ENCODE peak calls at places on chromosomes 6 and 20, in seven cellular contexts. B is NCI-H1417; C is GM12865; K is activated T-helper 1 cell treated with anti-CD3 and anti-CD28 coated beads, Interleukin-12 subunit alpha, Interleukin-12 subunit beta, Interleukin-2, Interleukin-4 antibody, amounts not matched to agents 30 ng/mL and 10 ng/mL and 1 ng/mL, durations not matched to agents 14 hours and 24 hours and 36 hours; A is lower leg skin; L is K562; V is stimulated activated CD4-positive, alpha-beta T cell treated with anti-CD3 and anti-CD28 coated beads, Interleukin-12 subunit alpha, Interleukin-12 subunit beta, amount 100 ng/mL, for 4 hours. N is an unnamed sample.

GRCh38 chr6:25177629-25178028 is 101.5 kb upstream of the CARMIL1 start:
- DNase-seq in B (no peak), C (no peak), K (no peak), A (no peak), L (no peak), V (no peak), N (no peak)

GRCh38 chr6:153849072-153849759 is 189.8 kb upstream of the OPRM1 start:
- DNase-seq in B (no peak), C (no peak), K (no peak), A (no peak), L (no peak), V (no peak), N (no peak)

GRCh38 chr6:153727910-153728309 is 311.1 kb upstream of the OPRM1 start:
- DNase-seq in B (no peak), C (no peak), K (no peak), A (no peak), L (no peak), V (no peak), N (no peak)

GRCh38 chr6:146857180-146857959 is 258.6 kb downstream of the ADGB start:
- DNase-seq in B (peak; percentile 89), C (peak; percentile 80), K (peak; percentile 66), A (peak; percentile 97), L (peak; percentile 87), V (peak; percentile 70), N (peak; percentile 52)

GRCh38 chr20:41001497-41001896 is 27.1 kb upstream of the TOP1 start:
- DNase-seq in B (no peak), C (no peak), K (no peak), A (no peak), L (no peak), V (no peak), N (no peak)

GRCh38 chr6:89258912-89259311 is 41.8 kb upstream of the GABRR1 start:
- DNase-seq in B (no peak), C (peak; percentile 37), K (no peak), A (no peak), L (no peak), V (no peak), N (no peak)

GRCh38 chr6:169700296-169700695 is 1.5 kb downstream of the WDR27 start:
- DNase-seq in B (no peak), C (no peak), K (no peak), A (no peak), L (no peak), V (no peak), N (no peak)

GRCh38 chr20:4961746-4962145 is 39.6 kb downstream of the SLC23A2 start:
- DNase-seq in B (no peak), C (no peak), K (peak; percentile 14), A (no peak), L (no peak), V (no peak), N (peak; percentile 12)

GRCh38 chr20:44115181-44115580 is 71.8 kb downstream of the JPH2 start:
- DNase-seq in B (no peak), C (no peak), K (no peak), A (peak; percentile 81), L (no peak), V (no peak), N (no peak)

GRCh38 chr20:58665606-58666005 is 14.5 kb downstream of the STX16 start:
- DNase-seq in B (peak; percentile 49), C (no peak), K (no peak), A (no peak), L (no peak), V (no peak), N (no peak)

GRCh38 chr20:32605167-32605656 is 20.1 kb upstream of the NOL4L start:
- DNase-seq in B (no peak), C (no peak), K (no peak), A (no peak), L (no peak), V (no peak), N (no peak)

GRCh38 chr20:9600562-9600961 is 86.2 kb downstream of the LAMP5 start:
- DNase-seq in B (no peak), C (no peak), K (no peak), A (no peak), L (no peak), V (no peak), N (no peak)

GRCh38 chr6:118017301-118017854 is 110.3 kb downstream of the SLC35F1 start:
- DNase-seq in B (peak; percentile 51), C (no peak), K (no peak), A (no peak), L (no peak), V (no peak), N (no peak)

GRCh38 chr6:112691289-112691688 is 344.2 kb downstream of the RFPL4B start:
- DNase-seq in B (no peak), C (no peak), K (no peak), A (no peak), L (no peak), V (no peak), N (no peak)

GRCh38 chr6:95866732-95867131 is 149.0 kb upstream of the FUT9 start:
- DNase-seq in B (peak; percentile 31), C (peak; percentile 52), K (no peak), A (no peak), L (no peak), V (no peak), N (peak; percentile 39)

GRCh38 chr6:4853349-4853748 is 77.1 kb downstream of the CDYL start:
- DNase-seq in B (no peak), C (no peak), K (no peak), A (no peak), L (no peak), V (no peak), N (no peak)

GRCh38 chr6:39666706-39667489 is 58.3 kb downstream of the KIF6 start:
- DNase-seq in B (no peak), C (no peak), K (no peak), A (no peak), L (no peak), V (no peak), N (no peak)

GRCh38 chr20:15675813-15676484 is 897.3 kb downstream of the KIF16B start:
- DNase-seq in B (no peak), C (no peak), K (no peak), A (no peak), L (no peak), V (no peak), N (no peak)

GRCh38 chr6:11318835-11319813 is 86.7 kb upstream of the NEDD9 start:
- DNase-seq in B (no peak), C (no peak), K (no peak), A (no peak), L (no peak), V (no peak), N (no peak)

GRCh38 chr20:32333181-32333987 is 24.7 kb upstream of the ASXL1 start:
- DNase-seq in B (no peak), C (peak; percentile 88), K (no peak), A (peak; percentile 42), L (no peak), V (peak; percentile 24), N (no peak)

GRCh38 chr6:26051683-26052310 is 35.4 kb upstream of the HFE start:
- DNase-seq in B (no peak), C (no peak), K (no peak), A (no peak), L (no peak), V (no peak), N (no peak)

GRCh38 chr6:101163611-101164010 is 229.9 kb upstream of the GRIK2 start:
- DNase-seq in B (peak; percentile 16), C (no peak), K (no peak), A (no peak), L (no peak), V (no peak), N (no peak)

GRCh38 chr20:36919715-36920333 is 31.7 kb downstream of the SAMHD1 start:
- DNase-seq in B (peak; percentile 32), C (peak; percentile 71), K (peak; percentile 23), A (no peak), L (peak; percentile 56), V (no peak), N (peak; percentile 78)

GRCh38 chr6:53352360-53352759 is 3.6 kb upstream of the ELOVL5 start:
- DNase-seq in B (no peak), C (no peak), K (no peak), A (no peak), L (no peak), V (no peak), N (no peak)

GRCh38 chr20:44264287-44264686 is 17.2 kb downstream of the GDAP1L1 start:
- DNase-seq in B (no peak), C (no peak), K (no peak), A (no peak), L (no peak), V (no peak), N (peak; percentile 70)

GRCh38 chr6:119158057-119158848 is 79.8 kb upstream of the FAM184A start:
- DNase-seq in B (no peak), C (no peak), K (no peak), A (no peak), L (no peak), V (no peak), N (no peak)

GRCh38 chr6:39754493-39755115 is 29.4 kb upstream of the KIF6 start:
- DNase-seq in B (no peak), C (no peak), K (no peak), A (no peak), L (no peak), V (no peak), N (no peak)

GRCh38 chr6:100446115-100446921 is 18.4 kb downstream of the SIM1 start:
- DNase-seq in B (no peak), C (no peak), K (no peak), A (no peak), L (no peak), V (no peak), N (no peak)

GRCh38 chr6:126826315-126826714 is 292.2 kb upstream of the RSPO3 start:
- DNase-seq in B (no peak), C (no peak), K (no peak), A (no peak), L (no peak), V (no peak), N (no peak)

GRCh38 chr20:35320396-35321126 is 28.3 kb upstream of the FAM83C start:
- DNase-seq in B (no peak), C (no peak), K (no peak), A (no peak), L (no peak), V (no peak), N (peak; percentile 88)

GRCh38 chr20:57902478-57902877 is 192.7 kb upstream of the PMEPA1 start:
- DNase-seq in B (no peak), C (peak; percentile 36), K (no peak), A (no peak), L (no peak), V (no peak), N (no peak)

GRCh38 chr6:135162678-135163439 is 18.2 kb upstream of the MYB start:
- DNase-seq in B (peak; percentile 15), C (peak; percentile 87), K (no peak), A (no peak), L (peak; percentile 74), V (peak; percentile 29), N (peak; percentile 65)

GRCh38 chr6:3455121-3455489 is 1.7 kb downstream of the SLC22A23 start:
- DNase-seq in B (peak; percentile 19), C (no peak), K (peak; percentile 9), A (no peak), L (no peak), V (peak; percentile 28), N (no peak)

N was measured in Caco-2.